ENCODE peak calls at places on chromosomes 3 and 15, in six cellular contexts. U is AG10803; H is CD8-positive, alpha-beta T cell; Z is dorsolateral prefrontal cortex; Q is heart right ventricle; N is GM12865. R is an unnamed sample.

GRCh38 chr3:47678446-47679338 is 100.0 kb upstream of the CSPG5 start:
- DNase-seq in U (no peak), N (no peak), Z (no peak), H (no peak), Q (no peak), R (no peak)

GRCh38 chr3:183991403-183991802 is 26.3 kb downstream of the ABCC5 start:
- DNase-seq in N (no peak), Z (no peak), H (no peak), U (no peak), Q (no peak), R (no peak)

GRCh38 chr3:170426240-170426797 is 7.7 kb downstream of the CLDN11 start:
- DNase-seq in Z (no peak), N (no peak), Q (no peak), U (no peak), H (no peak), R (peak)

GRCh38 chr3:72538070-72538745 is 310.0 kb downstream of the SHQ1 start:
- DNase-seq in N (peak), U (no peak), H (no peak), Q (no peak), Z (no peak), R (no peak)

GRCh38 chr3:16056210-16056607 is 118.3 kb upstream of the GALNT15 start:
- DNase-seq in Q (no peak), Z (no peak), U (peak), N (no peak), H (no peak), R (no peak)

GRCh38 chr3:120855665-120856437 is 52.2 kb upstream of the STXBP5L start:
- DNase-seq in U (peak), Q (peak), H (no peak), Z (peak), N (no peak), R (no peak)

GRCh38 chr15:25481208-25481862 is 42.5 kb upstream of the UBE3A start:
- DNase-seq in H (no peak), U (no peak), N (no peak), Z (peak), Q (no peak), R (no peak)

GRCh38 chr15:68262514-68263356 is 14.8 kb upstream of the FEM1B start:
- DNase-seq in Z (no peak), N (no peak), U (no peak), H (no peak), Q (no peak), R (no peak)

GRCh38 chr3:9404680-9405079 is 7.3 kb downstream of the SETD5 start:
- DNase-seq in H (no peak), N (no peak), Q (no peak), U (no peak), Z (no peak), R (no peak)

GRCh38 chr15:57322602-57323250 is 53.6 kb upstream of the CGNL1 start:
- DNase-seq in U (no peak), Q (no peak), Z (no peak), H (no peak), N (no peak), R (no peak)

GRCh38 chr3:195250473-195251251 is 20.3 kb downstream of the XXYLT1 start:
- DNase-seq in Q (peak), Z (no peak), N (peak), H (peak), U (peak), R (no peak)

GRCh38 chr3:187454416-187454815 is 86.2 kb downstream of the RTP4 start:
- DNase-seq in H (no peak), Q (no peak), Z (no peak), U (peak), N (no peak), R (no peak)

GRCh38 chr3:112132975-112133448 is at the start of gene GCSAM:
- DNase-seq in N (peak), Z (peak), Q (peak), U (no peak), H (peak), R (no peak)

GRCh38 chr3:152109038-152109437 is 159.7 kb upstream of the MBNL1 start:
- DNase-seq in Z (no peak), N (no peak), Q (no peak), H (no peak), U (no peak), R (no peak)

GRCh38 chr15:88695595-88696186 is 56.9 kb downstream of the ISG20 start:
- DNase-seq in Q (no peak), N (no peak), Z (no peak), H (no peak), U (no peak), R (no peak)

GRCh38 chr3:187403768-187404270 is 35.6 kb downstream of the RTP4 start:
- DNase-seq in Q (no peak), Z (no peak), N (no peak), H (no peak), U (peak), R (no peak)

GRCh38 chr15:85757073-85757938 is 37.4 kb downstream of the KLHL25 start:
- DNase-seq in N (no peak), Q (peak), U (no peak), H (no peak), Z (peak), R (no peak)

GRCh38 chr15:34773916-34774315 is 19.1 kb upstream of the GJD2 start:
- DNase-seq in H (no peak), Z (no peak), Q (no peak), U (no peak), N (no peak), R (no peak)

GRCh38 chr3:159739166-159739565 is 249.5 kb upstream of the IL12A start:
- DNase-seq in H (no peak), Q (no peak), N (no peak), Z (no peak), U (no peak), R (no peak)

GRCh38 chr3:169104541-169104940 is 559.0 kb downstream of the MECOM start:
- DNase-seq in Q (no peak), H (no peak), N (no peak), Z (no peak), U (peak), R (no peak)

GRCh38 chr15:31023841-31024240 is 32.4 kb upstream of the MTMR10 start:
- DNase-seq in Q (no peak), H (no peak), N (no peak), Z (no peak), U (no peak), R (no peak)

GRCh38 chr3:129063841-129064482 is 3.4 kb downstream of the GP9 start:
- DNase-seq in H (no peak), Q (no peak), N (no peak), U (no peak), Z (no peak), R (no peak)

GRCh38 chr3:76726034-76726433 is 313.9 kb upstream of the ROBO2 start:
- DNase-seq in Z (no peak), N (no peak), U (no peak), H (no peak), Q (no peak), R (no peak)

GRCh38 chr3:76723366-76723765 is 316.5 kb upstream of the ROBO2 start:
- DNase-seq in H (no peak), Q (no peak), U (no peak), Z (no peak), N (no peak), R (no peak)

GRCh38 chr3:76728411-76728810 is 311.5 kb upstream of the ROBO2 start:
- DNase-seq in U (no peak), H (no peak), Q (no peak), Z (no peak), N (no peak), R (no peak)

GRCh38 chr3:76724706-76725105 is 315.2 kb upstream of the ROBO2 start:
- DNase-seq in H (no peak), U (no peak), N (no peak), Q (no peak), Z (no peak), R (no peak)

GRCh38 chr3:76724075-76724474 is 315.8 kb upstream of the ROBO2 start:
- DNase-seq in U (no peak), H (no peak), N (no peak), Z (no peak), Q (no peak), R (no peak)
- TF ChIP-seq CTCF in U (no peak), H (no peak), N (no peak), Z (no peak), Q (no peak), R (no peak)

GRCh38 chr3:139506792-139507191 is 30.5 kb upstream of the RBP2 start:
- DNase-seq in Q (no peak), H (no peak), Z (no peak), U (no peak), N (no peak), R (no peak)
- TF ChIP-seq CTCF in Q (no peak), H (no peak), Z (peak), U (no peak), N (no peak), R (no peak)

DNA sequence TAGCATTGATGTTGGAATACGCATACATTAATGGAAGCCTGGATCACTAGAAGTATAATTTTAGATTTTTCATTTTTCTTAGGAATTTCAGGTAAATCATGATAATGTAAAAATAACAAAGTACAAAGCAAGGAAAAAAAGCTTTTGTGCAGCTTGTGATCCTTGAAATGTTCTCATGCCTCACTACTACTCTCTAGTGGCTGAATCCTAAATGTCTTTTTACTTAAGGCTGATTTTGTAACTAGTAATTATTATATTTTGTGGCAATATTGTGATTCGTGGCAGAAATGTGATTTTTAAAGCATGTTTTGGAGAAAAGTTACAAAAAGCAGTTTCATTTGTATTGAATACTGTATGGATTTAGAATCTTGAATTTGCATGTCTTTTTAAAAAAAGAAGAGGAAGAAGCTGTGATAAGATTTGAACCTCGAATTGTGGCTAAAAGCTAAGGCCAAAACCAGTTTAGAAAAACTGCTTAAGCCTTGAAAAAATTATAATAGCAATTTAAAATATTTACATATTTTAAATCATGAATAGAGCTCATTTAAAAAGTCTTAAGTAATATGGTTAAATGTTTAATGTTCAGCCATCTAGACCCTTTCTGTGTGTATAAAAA is 39.0 kb downstream of the U2SURP start:
- DNase-seq in U (peak), Z (no peak), Q (no peak), N (peak), H (no peak), R (no peak)
- TF ChIP-seq CTCF in U (peak), Z (peak), Q (peak), N (peak), H (peak), R (peak)

GRCh38 chr3:58299839-58300516 is 6.1 kb upstream of the RPP14 start:
- DNase-seq in H (no peak), Z (no peak), Q (no peak), U (peak), N (peak), R (no peak)
- TF ChIP-seq CTCF in H (peak), Z (peak), Q (peak), U (peak), N (peak), R (peak)

GRCh38 chr15:58933311-58934113 is at the start of gene SLTM:
- DNase-seq in Q (peak), U (peak), N (peak), H (peak), Z (peak), R (peak)
- TF ChIP-seq CTCF in Q (no peak), U (peak), N (no peak), H (peak), Z (peak), R (no peak)

GRCh38 chr15:53389271-53389670 is 370.2 kb downstream of the WDR72 start:
- DNase-seq in Z (no peak), U (no peak), H (no peak), N (no peak), Q (no peak), R (no peak)

DNA sequence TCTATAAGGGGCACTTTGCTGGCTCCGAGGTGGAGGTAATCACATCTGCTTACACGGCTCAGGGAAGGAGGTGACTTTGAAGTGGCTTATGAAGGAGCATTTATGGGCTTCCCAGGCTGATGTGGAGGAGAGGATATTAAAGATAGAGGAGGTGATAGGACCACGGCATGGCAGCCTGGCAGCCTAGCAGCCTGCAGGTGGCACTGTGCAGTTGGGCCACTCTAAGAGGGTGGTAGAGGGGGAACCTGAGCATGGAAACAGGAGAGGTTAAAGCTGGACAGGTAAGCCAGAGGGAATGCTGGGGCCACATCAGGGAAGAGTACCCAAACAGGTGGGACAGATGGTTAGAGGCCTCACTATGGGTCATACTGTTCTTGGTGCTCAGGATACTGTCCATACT is 375.0 kb downstream of the WDR72 start:
- DNase-seq in H (no peak), Z (no peak), Q (no peak), U (no peak), N (no peak), R (no peak)
- TF ChIP-seq CTCF in H (no peak), Z (no peak), Q (no peak), U (no peak), N (peak), R (peak)

GRCh38 chr15:50236433-50236832 is 29.1 kb downstream of the HDC start:
- DNase-seq in Q (no peak), H (no peak), Z (no peak), N (no peak), U (no peak), R (no peak)

GRCh38 chr15:50238263-50238662 is 27.3 kb downstream of the HDC start:
- DNase-seq in Q (no peak), H (peak), Z (no peak), N (no peak), U (no peak), R (no peak)

GRCh38 chr15:50244959-50245624 is 20.4 kb downstream of the HDC start:
- DNase-seq in Z (no peak), Q (no peak), H (no peak), U (no peak), N (no peak), R (no peak)

GRCh38 chr15:50244153-50244552 is 21.4 kb downstream of the HDC start:
- DNase-seq in N (no peak), H (no peak), Q (no peak), U (no peak), Z (no peak), R (no peak)

GRCh38 chr15:50241684-50242450 is 23.7 kb downstream of the HDC start:
- DNase-seq in H (no peak), N (no peak), Z (no peak), Q (no peak), U (peak), R (no peak)
- TF ChIP-seq CTCF in H (no peak), N (no peak), Z (no peak), Q (no peak), U (peak), R (no peak)

GRCh38 chr3:157040456-157040855 is 119.5 kb downstream of the CCNL1 start:
- DNase-seq in Z (no peak), H (no peak), U (no peak), N (no peak), Q (no peak), R (no peak)
- TF ChIP-seq CTCF in Z (no peak), H (no peak), U (no peak), N (no peak), Q (no peak), R (no peak)

DNA sequence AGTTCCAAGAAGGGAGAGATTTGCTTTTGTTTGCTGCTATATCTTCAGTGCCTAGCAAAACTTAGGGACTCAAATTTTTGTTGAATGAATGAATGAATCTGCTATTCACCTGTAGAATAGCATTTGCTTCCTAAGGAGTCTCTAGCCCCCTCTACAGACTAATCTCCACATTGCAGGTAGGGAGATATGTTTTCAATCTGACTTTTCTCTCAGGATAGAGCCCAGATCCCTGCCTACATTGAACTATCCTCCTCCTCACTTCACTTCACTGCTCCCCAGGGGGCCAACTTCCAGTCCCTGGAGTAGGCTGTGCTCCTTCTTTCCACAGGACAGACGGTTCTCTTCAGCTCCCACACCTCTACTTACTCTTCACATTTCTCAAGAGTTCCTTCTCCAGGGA is 81.9 kb upstream of the PTX3 start:
- DNase-seq in H (no peak), N (peak), Z (no peak), Q (no peak), U (no peak), R (no peak)
- TF ChIP-seq CTCF in H (no peak), N (peak), Z (peak), Q (peak), U (peak), R (peak)